ENCODE peak calls at places on chromosomes 16 and 17, in six cellular contexts. Q is mucosa of descending colon, J is activated T-helper 1 cell treated with Interleukin-2 at 50 U/mL for 16 hours, Z is NCI-H1105, R is fibroblast of lung, N is GDM1. O is an unnamed sample.
A peak's percentile ranks its signal among the peaks of the same experiment; 100 is the strongest.

GRCh38 chr17:32801641-32802040 is 75.3 kb downstream of the MYO1D start:
- DNase-seq in Z (no peak), R (no peak), J (no peak), N (no peak), Q (no peak), O (no peak)

GRCh38 chr16:30805370-30806169 is 18.6 kb upstream of the ZNF629 start:
- DNase-seq in N (no peak), Q (peak; percentile 91), R (peak; percentile 83), J (peak; percentile 39), Z (peak; percentile 76), O (peak; percentile 74)

GRCh38 chr16:87056083-87056482 is 261.1 kb downstream of the C16orf95 start:
- DNase-seq in J (no peak), N (no peak), Q (no peak), Z (no peak), R (peak; percentile 72), O (peak; percentile 60)

GRCh38 chr16:81549547-81550411 is 105.2 kb downstream of the CMIP start:
- DNase-seq in Q (peak; percentile 38), R (no peak), Z (no peak), N (no peak), J (no peak), O (no peak)

GRCh38 chr17:64134996-64135395 is 5.1 kb upstream of the ERN1 start:
- DNase-seq in Q (no peak), Z (no peak), R (no peak), J (no peak), N (no peak), O (no peak)

GRCh38 chr17:68981288-68981687 is 26.1 kb upstream of the ABCA8 start:
- DNase-seq in Z (no peak), R (peak; percentile 86), N (no peak), J (no peak), Q (no peak), O (peak; percentile 36)

GRCh38 chr17:12867726-12868125 is 78.4 kb downstream of the ARHGAP44 start:
- DNase-seq in J (no peak), Z (no peak), R (no peak), Q (no peak), N (no peak), O (no peak)

GRCh38 chr17:71975331-71975801 is 145.5 kb upstream of the SOX9 start:
- DNase-seq in R (peak; percentile 73), Z (no peak), N (no peak), Q (peak; percentile 82), J (no peak), O (peak; percentile 42)

GRCh38 chr17:19977360-19978205 is at the start of gene AKAP10:
- DNase-seq in Q (peak; percentile 97), N (peak; percentile 88), R (peak; percentile 83), Z (peak; percentile 93), J (peak; percentile 85), O (peak; percentile 73)

GRCh38 chr16:68737730-68738590 is 868 bp downstream of the CDH1 start:
- DNase-seq in Q (peak; percentile 91), Z (peak; percentile 33), J (no peak), N (no peak), R (no peak), O (no peak)

GRCh38 chr17:42879596-42879985 is 21.0 kb upstream of the G6PC1 start:
- DNase-seq in Z (no peak), J (no peak), R (no peak), Q (no peak), N (no peak), O (peak; percentile 48)

O was measured in IMR-90.